ENCODE peak calls at places on chromosomes 7 and 10, in four cellular contexts. H, V, S and N are unnamed samples.

GRCh38 chr7:141674201-141674671 is 27.7 kb downstream of the DENND11 start:
- DNase-seq in H (peak; percentile 84), V (no peak), S (no peak), N (peak; percentile 28)

GRCh38 chr7:152989889-152990380 is 230.4 kb downstream of the ACTR3B start:
- DNase-seq in H (peak; percentile 5), V (no peak), S (no peak), N (peak; percentile 18)

GRCh38 chr7:137909042-137909441 is 62.3 kb upstream of the DGKI start:
- DNase-seq in H (peak; percentile 36), V (no peak), S (no peak), N (no peak)

GRCh38 chr10:89156161-89156560 is 51.0 kb downstream of the CH25H start:
- DNase-seq in H (no peak), V (no peak), S (no peak), N (no peak)

GRCh38 chr7:17507717-17508116 is 209.3 kb downstream of the AHR start:
- DNase-seq in H (no peak), V (no peak), S (no peak), N (no peak)

GRCh38 chr7:30005511-30005910 is 15.9 kb upstream of the SCRN1 start:
- DNase-seq in H (no peak), V (no peak), S (no peak), N (no peak)

GRCh38 chr10:66151346-66151745 is 774.5 kb upstream of the LRRTM3 start:
- DNase-seq in H (no peak), V (no peak), S (no peak), N (no peak)

GRCh38 chr10:71757450-71757918 is 15.8 kb downstream of the VSIR start:
- DNase-seq in H (peak; percentile 15), V (no peak), S (no peak), N (no peak)

GRCh38 chr10:100727808-100728207 is 17.6 kb upstream of the PAX2 start:
- DNase-seq in H (no peak), V (no peak), S (no peak), N (no peak)

GRCh38 chr7:139853576-139854511 is 24.8 kb downstream of the TBXAS1 start:
- DNase-seq in H (peak; percentile 54), V (no peak), S (no peak), N (no peak)

GRCh38 chr7:28433604-28434254 is 21.4 kb downstream of the CREB5 start:
- DNase-seq in H (peak; percentile 59), V (no peak), S (peak; percentile 84), N (no peak)

GRCh38 chr7:32048970-32049369 is 21.2 kb downstream of the PDE1C start:
- DNase-seq in H (peak; percentile 65), V (no peak), S (no peak), N (no peak)

GRCh38 chr10:125781374-125781773 is 5.8 kb upstream of the MMP21 start:
- DNase-seq in H (no peak), V (no peak), S (no peak), N (no peak)

GRCh38 chr7:27375958-27376357 is 133.4 kb downstream of the EVX1 start:
- DNase-seq in H (no peak), V (no peak), S (no peak), N (no peak)

GRCh38 chr10:123132576-123133477 is 2.9 kb upstream of the HMX3 start:
- DNase-seq in H (peak; percentile 62), V (no peak), S (peak; percentile 85), N (peak; percentile 96)

GRCh38 chr10:86348321-86349210 is 18.0 kb downstream of the GRID1 start:
- DNase-seq in H (no peak), V (peak; percentile 86), S (peak; percentile 68), N (no peak)

DNA sequence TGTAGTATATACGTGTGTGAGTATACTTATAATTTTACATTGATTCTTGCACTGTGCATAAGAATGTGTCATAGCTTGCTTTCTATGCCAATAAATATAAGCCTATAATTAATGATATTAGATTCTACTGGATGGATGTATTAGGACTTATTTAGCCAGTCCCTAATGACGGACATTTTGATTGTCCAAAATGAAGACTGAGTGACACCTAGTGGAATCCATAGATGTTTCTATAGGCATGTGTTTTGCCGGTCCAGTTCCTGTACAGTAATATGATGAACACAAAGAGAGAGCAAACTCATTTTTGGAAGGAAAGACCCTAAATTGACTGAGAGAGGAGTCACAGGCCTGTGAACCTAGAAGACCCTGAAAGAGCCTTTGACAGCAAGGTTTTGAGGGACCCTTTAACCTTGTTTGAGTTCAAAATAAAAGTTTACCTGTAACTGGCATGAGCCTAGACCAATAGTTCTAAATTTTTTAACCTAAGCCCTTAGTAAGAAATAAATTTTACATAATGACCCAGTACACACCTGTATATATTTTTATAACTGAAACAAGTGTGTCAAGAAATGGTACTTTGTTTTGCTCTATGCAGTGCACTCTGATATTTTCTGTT is 42.4 kb upstream of the AGBL3 start:
- DNase-seq in H (no peak), V (no peak), S (no peak), N (no peak)
- TF ChIP-seq CTCF in H (peak; percentile 42), V (peak; percentile 77), S (peak; percentile 71), N (peak; percentile 56)

DNA sequence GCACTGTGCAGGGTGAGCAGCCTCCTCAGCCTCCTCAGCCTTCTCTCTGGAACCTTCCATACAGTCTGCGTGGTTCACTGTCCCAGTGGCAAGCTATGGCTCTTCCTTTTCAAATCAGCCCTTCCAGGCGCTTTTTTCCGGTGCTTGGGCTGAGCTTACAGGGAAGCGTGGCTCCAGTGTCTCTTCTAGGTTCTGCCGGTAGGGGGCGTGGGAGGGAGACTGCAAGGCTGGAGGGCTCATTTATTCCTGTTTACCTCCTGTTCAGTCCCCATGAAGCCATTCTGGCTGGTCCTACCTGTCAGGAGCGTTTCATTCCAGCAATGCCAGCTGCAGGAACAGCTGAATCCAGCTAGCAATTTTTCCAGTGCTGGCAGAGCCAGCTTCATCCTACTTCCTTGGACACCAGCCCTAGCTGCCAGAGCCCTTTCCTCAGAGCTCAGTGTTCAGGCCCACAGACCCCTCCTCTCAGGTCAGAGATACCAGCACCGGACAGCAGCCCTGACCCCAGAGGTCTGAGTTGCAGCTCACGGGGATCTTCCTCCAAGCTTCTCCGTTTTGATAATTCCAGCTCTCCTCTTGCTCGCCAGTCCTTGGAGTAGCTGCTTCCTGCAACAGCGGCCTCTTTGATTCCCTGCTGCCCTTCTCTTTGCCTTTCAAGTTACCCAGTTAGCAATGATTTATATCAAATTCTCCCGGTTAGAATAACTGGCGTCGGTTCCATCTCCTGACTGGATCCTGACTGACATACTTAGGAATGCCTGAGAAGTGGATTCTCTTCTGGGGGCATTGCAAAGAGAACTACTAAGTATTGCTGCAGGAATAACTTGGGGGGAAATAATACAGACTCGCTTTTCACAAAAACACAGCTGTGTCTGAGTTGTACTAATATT is 129.8 kb downstream of the FRMD4A start:
- DNase-seq in H (peak; percentile 42), V (no peak), S (peak; percentile 9), N (peak; percentile 41)
- TF ChIP-seq CTCF in H (peak; percentile 32), V (peak; percentile 73), S (peak; percentile 33), N (peak; percentile 54)

GRCh38 chr7:24057243-24057642 is 226.7 kb upstream of the NPY start:
- DNase-seq in H (no peak), V (no peak), S (no peak), N (no peak)
- TF ChIP-seq CTCF in H (peak; percentile 7), V (peak; percentile 33), S (peak; percentile 21), N (no peak)

DNA sequence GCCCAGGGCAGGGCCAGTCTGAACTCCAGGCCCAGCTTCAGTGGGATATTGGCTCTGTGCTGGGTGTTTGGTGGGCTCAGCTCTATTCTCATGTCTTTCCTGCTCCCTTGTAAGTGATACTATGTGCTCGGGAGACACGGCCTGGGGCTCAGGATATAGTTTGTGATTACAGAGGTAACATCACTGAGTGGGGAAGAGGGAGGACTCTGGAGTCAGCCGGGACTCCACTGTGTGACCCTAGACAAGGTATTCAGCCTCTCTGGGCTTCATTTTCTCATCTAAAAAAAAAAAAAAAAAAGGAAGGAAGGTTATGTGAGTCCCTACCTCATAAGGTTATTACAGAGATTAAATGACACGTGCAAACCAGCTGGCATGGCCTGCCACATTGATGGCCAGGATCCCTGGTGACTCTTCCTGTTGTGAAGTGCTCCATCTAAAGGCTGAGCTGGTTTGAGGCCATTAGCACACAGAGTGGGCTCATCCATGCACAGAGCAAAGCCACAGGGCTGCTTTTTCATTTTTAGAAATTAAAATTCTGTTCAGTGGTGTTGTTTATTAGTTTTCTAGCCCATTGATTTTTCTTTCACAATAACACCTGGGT is 15.7 kb downstream of the SLC13A4 start:
- DNase-seq in H (no peak), V (no peak), S (peak; percentile 50), N (no peak)
- TF ChIP-seq CTCF in H (no peak), V (peak; percentile 25), S (peak; percentile 17), N (no peak)

DNA sequence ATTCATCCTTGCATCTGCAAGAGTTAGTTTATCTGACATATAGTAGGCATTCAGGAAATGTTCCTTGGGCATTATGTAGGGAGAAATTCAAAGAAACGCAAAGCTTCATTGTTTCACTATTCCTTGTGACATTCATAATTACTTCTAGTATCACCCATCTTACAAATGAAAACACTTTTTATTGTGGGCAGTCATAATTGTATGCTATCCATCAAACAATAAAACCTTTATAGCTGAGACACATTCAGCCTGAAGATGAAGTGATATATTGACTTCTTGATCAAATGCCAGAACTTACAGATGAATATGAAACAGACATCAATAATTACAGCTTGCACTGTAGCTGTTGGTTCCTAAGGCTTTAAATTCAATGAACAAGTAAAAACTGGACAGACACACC is 36.4 kb downstream of the FAM204A start:
- DNase-seq in H (no peak), V (no peak), S (no peak), N (no peak)
- TF ChIP-seq CTCF in H (no peak), V (no peak), S (no peak), N (no peak)

DNA sequence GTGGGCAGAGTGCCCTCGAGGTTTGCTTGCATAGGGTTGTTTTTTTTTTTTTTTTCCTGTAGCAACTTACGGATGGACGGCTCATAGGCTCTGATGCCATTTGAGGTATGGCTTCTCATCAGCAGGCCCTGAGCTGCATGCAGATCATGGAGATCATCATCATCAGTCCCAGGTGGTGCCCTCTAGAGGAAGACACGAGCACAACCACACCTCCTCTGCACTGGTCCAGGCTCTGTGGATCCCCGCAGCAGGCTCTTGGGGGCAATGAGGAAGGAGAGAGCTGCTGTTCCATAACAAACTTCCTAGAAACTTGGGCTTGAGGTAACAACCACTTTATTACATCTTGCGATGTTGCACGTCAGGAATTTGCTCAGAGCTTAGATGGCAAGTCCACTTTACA is 132.7 kb upstream of the CXCL12 start:
- DNase-seq in H (no peak), V (no peak), S (no peak), N (no peak)
- TF ChIP-seq CTCF in H (peak; percentile 26), V (peak; percentile 54), S (peak; percentile 39), N (peak; percentile 31)

GRCh38 chr10:120217736-120218135 is 239.3 kb upstream of the PLPP4 start:
- DNase-seq in H (no peak), V (no peak), S (no peak), N (no peak)

GRCh38 chr10:120221873-120222485 is 235.0 kb upstream of the PLPP4 start:
- DNase-seq in H (peak; percentile 25), V (no peak), S (peak; percentile 72), N (peak; percentile 30)
- TF ChIP-seq CTCF in H (no peak), V (peak; percentile 65), S (peak; percentile 86), N (peak; percentile 74)

DNA sequence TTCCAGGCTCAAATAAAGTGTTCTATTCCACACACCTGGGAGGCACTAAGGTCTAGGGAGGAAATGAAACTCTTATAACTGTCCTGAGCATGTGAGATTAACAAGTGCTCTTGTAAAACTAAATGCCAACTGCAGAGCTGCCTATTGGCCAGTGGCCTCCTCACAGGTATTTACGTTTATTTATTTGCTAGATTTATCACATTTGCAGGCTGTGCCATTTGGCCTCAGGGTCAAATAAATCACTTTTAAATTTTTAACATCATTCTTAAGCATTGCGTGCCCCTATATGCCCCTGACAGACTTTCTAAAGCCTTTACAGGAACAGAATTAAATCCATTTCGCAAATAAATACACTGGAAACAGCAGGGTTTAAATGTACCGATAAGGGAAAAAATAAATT is 381.8 kb upstream of the NFE2L3 start:
- DNase-seq in H (no peak), V (no peak), S (no peak), N (no peak)
- TF ChIP-seq CTCF in H (no peak), V (peak; percentile 6), S (no peak), N (no peak)